ENCODE peak calls at places on chromosomes 11 and 22, in six cellular contexts. M is substantia nigra, A is HEK293T, V is right atrium auricular region, K is iPS DF 6.9, X is germinal center. Q is an unnamed sample.
A peak's percentile ranks its signal among the peaks of the same experiment; 100 is the strongest.

GRCh38 chr22:37145415-37146385 is 4.0 kb downstream of the IL2RB start:
- DNase-seq in M (no peak), A (no peak), V (no peak), K (no peak), X (no peak), Q (no peak)

GRCh38 chr11:43942651-43943356 is 367 bp downstream of the C11orf96 start:
- DNase-seq in M (no peak), A (peak; percentile 45), V (no peak), K (no peak), X (no peak), Q (peak; percentile 35)

GRCh38 chr22:28440517-28441366 is 238.9 kb downstream of the TTC28 start:
- DNase-seq in M (no peak), A (no peak), V (no peak), K (no peak), X (no peak), Q (peak; percentile 74)

GRCh38 chr22:42862045-42862734 is 5.1 kb upstream of the ARFGAP3 start:
- DNase-seq in M (no peak), A (no peak), V (no peak), K (no peak), X (no peak), Q (peak; percentile 76)

GRCh38 chr11:64384981-64385952 is 26.3 kb downstream of the RPS6KA4 start:
- DNase-seq in M (no peak), A (no peak), V (peak; percentile 59), K (no peak), X (no peak), Q (no peak)

GRCh38 chr11:8227156-8228152 is 36.2 kb downstream of the LMO1 start:
- DNase-seq in M (no peak), A (no peak), V (no peak), K (no peak), X (no peak), Q (no peak)

GRCh38 chr11:76721755-76722677 is 51.5 kb upstream of the LRRC32 start:
- DNase-seq in M (peak; percentile 71), A (peak; percentile 85), V (peak; percentile 89), K (peak; percentile 81), X (peak; percentile 57), Q (peak; percentile 78)

GRCh38 chr11:3056296-3057068 is 741 bp downstream of the CARS1 start:
- DNase-seq in M (no peak), A (no peak), V (no peak), K (no peak), X (no peak), Q (no peak)

GRCh38 chr22:28497188-28497587 is 182.5 kb downstream of the TTC28 start:
- DNase-seq in M (no peak), A (no peak), V (no peak), K (no peak), X (no peak), Q (peak; percentile 11)

GRCh38 chr11:74017631-74018030 is 8.7 kb upstream of the UCP3 start:
- DNase-seq in M (no peak), A (no peak), V (no peak), K (no peak), X (no peak), Q (no peak)

GRCh38 chr11:27505781-27506180 is 788 bp downstream of the LIN7C start:
- DNase-seq in M (no peak), A (no peak), V (no peak), K (no peak), X (no peak), Q (no peak)

GRCh38 chr11:408154-409007 is 6.4 kb downstream of the SIGIRR start:
- DNase-seq in M (no peak), A (no peak), V (no peak), K (no peak), X (no peak), Q (no peak)

GRCh38 chr11:20161230-20161918 is 1.1 kb upstream of the DBX1 start:
- DNase-seq in M (no peak), A (peak; percentile 17), V (no peak), K (no peak), X (no peak), Q (no peak)

GRCh38 chr22:22895776-22896445 is 8.3 kb downstream of the IGLL5 start:
- DNase-seq in M (no peak), A (no peak), V (no peak), K (no peak), X (no peak), Q (no peak)

GRCh38 chr11:78376858-78377257 is 40.8 kb downstream of the GAB2 start:
- DNase-seq in M (no peak), A (no peak), V (no peak), K (no peak), X (no peak), Q (no peak)

GRCh38 chr11:71251159-71251721 is 1.1 kb downstream of the SHANK2 start:
- DNase-seq in M (no peak), A (peak; percentile 23), V (no peak), K (no peak), X (peak; percentile 24), Q (no peak)

GRCh38 chr11:66240781-66241136 is 27.7 kb upstream of the RAB1B start:
- DNase-seq in M (no peak), A (no peak), V (no peak), K (no peak), X (no peak), Q (no peak)

GRCh38 chr11:45097721-45098493 is 48.5 kb upstream of the PRDM11 start:
- DNase-seq in M (no peak), A (peak; percentile 52), V (peak; percentile 58), K (peak; percentile 71), X (peak; percentile 39), Q (peak; percentile 62)

GRCh38 chr11:75246673-75247350 is 6.2 kb downstream of the TPBGL start:
- DNase-seq in M (no peak), A (no peak), V (no peak), K (no peak), X (no peak), Q (no peak)

GRCh38 chr11:75078233-75078632 is 18.4 kb downstream of the OR2AT4 start:
- DNase-seq in M (no peak), A (no peak), V (no peak), K (no peak), X (no peak), Q (no peak)